ENCODE peak calls at places on chromosomes 4 and X, in ten cellular contexts. Z is GM23338, R is fibroblast of the aortic adventitia, Y is thoracic aorta, Q is tibial nerve, V is progenitor cell of endocrine pancreas, U is Calu3, L is upper lobe of right lung, A is astrocyte of the spinal cord, E is astrocyte of the cerebellum. B is an unnamed sample.

GRCh38 chrX:132444936-132445335 is 43.9 kb downstream of the MBNL3 start:
- DNase-seq in Z (no peak), R (peak; percentile 6), Y (no peak), Q (no peak), V (no peak), U (no peak), L (no peak), A (no peak), E (no peak), B (no peak)

GRCh38 chr4:123972031-123972430 is 575.4 kb downstream of the SPRY1 start:
- DNase-seq in Z (no peak), R (no peak), Y (no peak), Q (no peak), V (no peak), U (no peak), L (no peak), A (no peak), E (no peak), B (no peak)

GRCh38 chr4:183722738-183723560 is 63.9 kb downstream of the TRAPPC11 start:
- DNase-seq in Z (peak; percentile 79), R (peak; percentile 19), Y (no peak), Q (no peak), V (peak; percentile 68), U (peak; percentile 87), L (peak; percentile 84), A (peak; percentile 23), E (no peak), B (peak; percentile 34)

GRCh38 chr4:98448923-98449322 is 187.7 kb downstream of the RAP1GDS1 start:
- DNase-seq in Z (no peak), R (no peak), Y (no peak), Q (no peak), V (no peak), U (no peak), L (no peak), A (no peak), E (no peak), B (no peak)

GRCh38 chrX:101595739-101596419 is 21.9 kb downstream of the ARMCX6 start:
- DNase-seq in Z (peak; percentile 74), R (peak; percentile 82), Y (no peak), Q (peak; percentile 51), V (no peak), U (peak; percentile 64), L (no peak), A (peak; percentile 74), E (peak; percentile 69), B (no peak)

GRCh38 chr4:56907009-56907408 is 691 bp upstream of the REST start:
- DNase-seq in Z (peak; percentile 48), R (no peak), Y (no peak), Q (no peak), V (no peak), U (no peak), L (no peak), A (no peak), E (no peak), B (peak; percentile 18)

GRCh38 chr4:53321151-53321987 is 44.5 kb downstream of the SCFD2 start:
- DNase-seq in Z (peak; percentile 4), R (peak; percentile 88), Y (no peak), Q (no peak), V (no peak), U (no peak), L (no peak), A (peak; percentile 84), E (peak; percentile 40), B (no peak)

GRCh38 chrX:120269379-120270035 is 18.9 kb downstream of the ZBTB33 start:
- DNase-seq in Z (no peak), R (peak; percentile 11), Y (no peak), Q (no peak), V (no peak), U (no peak), L (no peak), A (no peak), E (no peak), B (no peak)

GRCh38 chr4:167032876-167033275 is 201.4 kb downstream of the SPOCK3 start:
- DNase-seq in Z (no peak), R (peak; percentile 44), Y (no peak), Q (no peak), V (no peak), U (no peak), L (no peak), A (no peak), E (no peak), B (no peak)

GRCh38 chr4:156553659-156554058 is 417.9 kb downstream of the PDGFC start:
- DNase-seq in Z (no peak), R (no peak), Y (no peak), Q (no peak), V (no peak), U (no peak), L (no peak), A (no peak), E (no peak), B (no peak)

GRCh38 chrX:150942958-150943594 is 40.1 kb upstream of the HMGB3 start:
- DNase-seq in Z (no peak), R (no peak), Y (no peak), Q (no peak), V (no peak), U (no peak), L (no peak), A (no peak), E (no peak), B (no peak)

GRCh38 chrX:78092296-78092695 is 11.8 kb upstream of the PGK1 start:
- DNase-seq in Z (peak; percentile 70), R (peak; percentile 73), Y (no peak), Q (no peak), V (no peak), U (peak; percentile 59), L (no peak), A (peak; percentile 62), E (peak; percentile 19), B (no peak)

GRCh38 chrX:120302434-120302833 is 8.8 kb downstream of the TMEM255A start:
- DNase-seq in Z (peak; percentile 34), R (no peak), Y (no peak), Q (no peak), V (no peak), U (peak; percentile 2), L (peak; percentile 74), A (no peak), E (no peak), B (peak; percentile 15)

GRCh38 chrX:107723501-107723900 is 52.1 kb downstream of the TSC22D3 start:
- DNase-seq in Z (no peak), R (no peak), Y (no peak), Q (no peak), V (no peak), U (no peak), L (no peak), A (no peak), E (no peak), B (no peak)

DNA sequence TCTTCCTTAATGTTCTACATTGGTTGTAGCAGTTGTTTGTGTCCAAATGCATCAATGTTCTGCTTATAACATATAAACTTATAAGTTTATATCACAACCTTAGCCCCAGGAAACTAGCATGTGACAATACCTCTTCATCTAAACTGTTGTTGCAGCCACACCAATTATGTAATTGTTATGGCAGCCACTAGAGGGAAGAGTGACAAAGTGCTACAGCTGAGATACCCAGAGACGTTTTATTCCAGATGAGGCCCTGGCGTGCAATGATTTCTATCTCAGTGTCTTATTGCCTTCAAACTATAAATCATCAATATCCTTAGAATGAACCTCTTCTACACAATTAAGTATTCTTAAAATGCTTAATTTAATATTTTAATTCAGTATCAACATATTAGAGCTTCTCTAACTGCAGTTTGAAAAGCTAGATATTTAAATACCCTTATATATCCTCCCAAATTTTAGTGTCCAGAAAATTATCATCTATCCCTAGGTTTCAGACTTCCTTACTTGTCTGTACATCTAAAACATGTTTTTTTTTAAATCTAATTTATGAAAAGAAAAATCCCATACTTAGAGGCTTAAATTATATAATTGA is 171.6 kb downstream of the PCDH10 start:
- DNase-seq in Z (peak; percentile 60), R (peak; percentile 3), Y (no peak), Q (no peak), V (no peak), U (peak; percentile 6), L (no peak), A (peak; percentile 43), E (peak; percentile 22), B (no peak)
- TF ChIP-seq CTCF in Z (peak; percentile 78), R (peak; percentile 38), Y (peak; percentile 58), Q (no peak), V (peak; percentile 81), U (peak; percentile 39), L (peak; percentile 47), A (peak; percentile 75), E (peak; percentile 76), B (no peak)

DNA sequence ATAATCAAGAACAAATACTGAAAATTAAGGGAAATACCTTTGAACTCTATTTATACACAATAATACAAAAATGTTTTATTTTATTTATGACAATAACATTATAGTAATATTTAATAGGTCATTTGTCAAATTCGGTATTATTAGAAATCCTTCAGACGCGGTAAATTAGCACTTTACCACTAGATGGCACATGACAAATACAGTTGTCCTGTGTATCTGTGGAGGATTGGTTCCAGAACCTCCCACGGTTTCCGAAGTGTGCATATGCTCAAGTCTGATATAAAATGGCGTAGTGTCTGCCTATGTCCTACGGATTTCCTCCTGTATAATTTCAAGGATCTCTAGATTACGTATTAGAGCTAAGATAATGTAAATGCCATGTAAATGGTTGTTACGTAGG is 8.1 kb upstream of the LINC00632 start:
- DNase-seq in Z (peak; percentile 35), R (peak; percentile 26), Y (no peak), Q (peak; percentile 5), V (no peak), U (no peak), L (no peak), A (peak; percentile 17), E (no peak), B (no peak)
- TF ChIP-seq CTCF in Z (peak; percentile 36), R (peak; percentile 33), Y (peak; percentile 22), Q (peak; percentile 23), V (peak; percentile 58), U (no peak), L (peak; percentile 45), A (peak; percentile 39), E (peak; percentile 47), B (no peak)

GRCh38 chr4:118014831-118015230 is 19.5 kb upstream of the NDST3 start:
- DNase-seq in Z (no peak), R (no peak), Y (no peak), Q (no peak), V (no peak), U (no peak), L (no peak), A (no peak), E (no peak), B (no peak)

GRCh38 chr4:118012142-118012541 is 22.1 kb upstream of the NDST3 start:
- DNase-seq in Z (peak; percentile 22), R (no peak), Y (no peak), Q (no peak), V (no peak), U (no peak), L (no peak), A (peak; percentile 1), E (no peak), B (no peak)
- TF ChIP-seq CTCF in Z (peak; percentile 44), R (peak; percentile 12), Y (no peak), Q (no peak), V (peak; percentile 27), U (no peak), L (no peak), A (peak; percentile 21), E (peak; percentile 19), B (no peak)

GRCh38 chr4:165583341-165583740 is 204.5 kb downstream of the CPE start:
- DNase-seq in Z (no peak), R (no peak), Y (no peak), Q (no peak), V (no peak), U (no peak), L (no peak), A (no peak), E (no peak), B (no peak)

GRCh38 chr4:165584916-165585315 is 206.1 kb downstream of the CPE start:
- DNase-seq in Z (no peak), R (no peak), Y (no peak), Q (no peak), V (no peak), U (no peak), L (no peak), A (no peak), E (no peak), B (no peak)

GRCh38 chr4:165580379-165580905 is 201.6 kb downstream of the CPE start:
- DNase-seq in Z (no peak), R (peak; percentile 88), Y (peak; percentile 3), Q (no peak), V (no peak), U (peak; percentile 1), L (no peak), A (peak; percentile 96), E (peak; percentile 65), B (no peak)
- TF ChIP-seq CTCF in Z (no peak), R (no peak), Y (no peak), Q (no peak), V (no peak), U (no peak), L (no peak), A (no peak), E (no peak), B (no peak)